ENCODE peak calls at places on chromosomes 2 and 18, in five cellular contexts. F is colonic mucosa, T is HFF-Myc, R is GM12878, V is testis. J is an unnamed sample.

GRCh38 chr18:31658670-31659573 is 25.5 kb downstream of the B4GALT6 start:
- DNase-seq in V (no peak), F (no peak), R (peak; percentile 89), T (no peak), J (peak; percentile 0)

GRCh38 chr2:69770193-69770702 is 28.3 kb downstream of the ANXA4 start:
- DNase-seq in R (no peak), T (peak; percentile 80), V (no peak), F (peak; percentile 70), J (peak; percentile 57)

GRCh38 chr2:189016311-189016830 is 42.2 kb downstream of the COL3A1 start:
- DNase-seq in V (no peak), R (no peak), F (no peak), T (no peak), J (no peak)

GRCh38 chr18:12030667-12031066 is 49.4 kb downstream of the IMPA2 start:
- DNase-seq in T (no peak), V (no peak), R (no peak), F (no peak), J (no peak)

GRCh38 chr2:204842731-204843490 is 297.6 kb downstream of the PARD3B start:
- DNase-seq in T (peak; percentile 45), R (no peak), V (peak; percentile 66), F (no peak), J (peak; percentile 82)

GRCh38 chr2:238151205-238151604 is 7.6 kb upstream of the ERFE start:
- DNase-seq in F (no peak), R (no peak), V (no peak), T (no peak), J (no peak)

GRCh38 chr2:24076849-24077534 is 866 bp upstream of the SF3B6 start:
- DNase-seq in F (no peak), R (no peak), V (no peak), T (no peak), J (no peak)

GRCh38 chr2:137674991-137675390 is 289.3 kb upstream of the HNMT start:
- DNase-seq in F (no peak), V (no peak), R (no peak), T (no peak), J (no peak)

GRCh38 chr2:237744613-237745249 is 53.8 kb upstream of the RBM44 start:
- DNase-seq in V (peak; percentile 86), F (peak; percentile 80), T (no peak), R (no peak), J (peak; percentile 29)

GRCh38 chr2:230067990-230068657 is 600 bp downstream of the SLC16A14 start:
- DNase-seq in F (peak; percentile 56), V (peak; percentile 48), T (no peak), R (no peak), J (peak; percentile 27)
- TF ChIP-seq CTCF in F (no peak), V (no peak), T (peak; percentile 14), R (peak; percentile 2), J (no peak)

GRCh38 chr2:222452422-222452950 is 28.1 kb downstream of the SGPP2 start:
- DNase-seq in T (no peak), F (no peak), R (no peak), V (no peak), J (no peak)
- H3K4me3 ChIP-seq in T (no peak overlapping the region), F (no peak overlapping the region), R (no peak overlapping the region), V (no peak overlapping the region), J (no peak overlapping the region)

GRCh38 chr2:133680399-133681044 is 112.3 kb upstream of the NCKAP5 start:
- DNase-seq in R (no peak), T (no peak), F (no peak), V (no peak), J (no peak)
- TF ChIP-seq CTCF in R (no peak), T (no peak), F (no peak), V (no peak), J (no peak)

GRCh38 chr2:216691210-216691741 is 4.1 kb downstream of the IGFBP5 start:
- DNase-seq in R (no peak), F (no peak), V (peak; percentile 86), T (no peak), J (no peak)
- H3K4me3 ChIP-seq in R (peak overlapping the region; percentile 44), F (peak overlapping the region; percentile 5), V (peak overlapping the region; percentile 0), T (peak overlapping the region; percentile 6), J (peak overlapping the region; percentile 70)

DNA sequence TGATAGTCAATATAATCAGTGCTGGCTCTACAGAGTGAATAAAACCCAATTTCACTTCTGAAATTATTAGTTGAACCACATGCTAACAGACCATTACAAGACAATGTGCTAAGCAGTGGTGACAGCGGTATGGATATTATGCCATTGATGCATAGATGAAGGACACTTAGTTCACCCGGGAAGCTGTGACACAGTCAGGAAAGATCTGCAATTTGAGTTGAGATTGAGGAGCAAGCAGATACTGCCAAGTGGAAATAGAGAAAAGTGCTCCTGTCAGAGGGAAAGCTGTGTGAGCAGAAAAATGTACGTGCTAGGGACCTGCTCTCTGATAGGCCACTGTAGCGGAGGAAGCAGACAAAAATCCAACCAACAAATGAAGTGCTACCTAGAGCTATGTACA is 529.5 kb upstream of the CDH2 start:
- DNase-seq in F (no peak), T (no peak), R (no peak), V (no peak), J (no peak)
- TF ChIP-seq CTCF in F (no peak), T (no peak), R (no peak), V (no peak), J (no peak)